ENCODE peak calls at places on chromosomes 4 and X, in four cellular contexts. W is fibroblast of pulmonary artery, S is GM13977, K is AG04450. H is an unnamed sample.

GRCh38 chr4:86556791-86557415 is 37.2 kb upstream of the PTPN13 start:
- DNase-seq in S (no peak), K (no peak), W (peak; percentile 32), H (peak; percentile 39)

GRCh38 chr4:98688416-98689290 is 30.2 kb upstream of the TSPAN5 start:
- DNase-seq in S (no peak), W (peak; percentile 46), K (peak; percentile 43), H (peak; percentile 39)

GRCh38 chr4:124265701-124266100 is 446.8 kb downstream of the ANKRD50 start:
- DNase-seq in W (peak; percentile 17), S (no peak), K (no peak), H (peak; percentile 43)

GRCh38 chr4:156705291-156705690 is 266.3 kb downstream of the PDGFC start:
- DNase-seq in W (peak; percentile 4), K (no peak), S (no peak), H (peak; percentile 10)

GRCh38 chr4:142743071-142743825 is 102.9 kb downstream of the INPP4B start:
- DNase-seq in S (no peak), K (no peak), W (peak; percentile 93), H (peak; percentile 46)

GRCh38 chr4:15964159-15964558 is 1.2 kb upstream of the FGFBP2 start:
- DNase-seq in W (no peak), K (no peak), S (no peak), H (no peak)

GRCh38 chr4:87032884-87033533 is 98.2 kb downstream of the AFF1 start:
- DNase-seq in S (no peak), W (peak; percentile 94), K (peak; percentile 42), H (peak; percentile 41)

GRCh38 chr4:133483600-133484246 is 334.6 kb downstream of the PCDH10 start:
- DNase-seq in W (peak; percentile 70), S (no peak), K (peak; percentile 15), H (peak; percentile 12)

GRCh38 chr4:55018521-55018920 is 106.9 kb downstream of the KDR start:
- DNase-seq in K (no peak), W (no peak), S (no peak), H (peak; percentile 64)

GRCh38 chrX:154539077-154539476 is 7.6 kb downstream of the G6PD start:
- DNase-seq in K (no peak), S (no peak), W (no peak), H (no peak)

GRCh38 chrX:150324035-150324728 is 38.9 kb upstream of the MAMLD1 start:
- DNase-seq in S (no peak), K (peak; percentile 69), W (peak; percentile 90), H (peak; percentile 78)

GRCh38 chr4:54067163-54067562 is 2.8 kb upstream of the CHIC2 start:
- DNase-seq in W (peak; percentile 90), K (no peak), S (no peak), H (peak; percentile 98)

GRCh38 chr4:81454498-81454897 is 17.2 kb downstream of the RASGEF1B start:
- DNase-seq in W (no peak), S (no peak), K (no peak), H (peak; percentile 89)

GRCh38 chr4:2361366-2362285 is 56.8 kb downstream of the ZFYVE28 start:
- DNase-seq in S (no peak), W (no peak), K (no peak), H (no peak)

GRCh38 chr4:39706334-39706733 is 8.4 kb downstream of the UBE2K start:
- DNase-seq in W (peak; percentile 82), K (peak; percentile 60), S (no peak), H (peak; percentile 72)

GRCh38 chr4:115090483-115091075 is 22.8 kb downstream of the NDST4 start:
- DNase-seq in W (peak; percentile 13), K (no peak), S (peak; percentile 14), H (peak; percentile 39)

GRCh38 chrX:63250253-63250868 is 100.8 kb downstream of the SPIN4 start:
- DNase-seq in S (peak; percentile 51), W (peak; percentile 84), K (peak; percentile 56), H (peak; percentile 69)

GRCh38 chr4:67393699-67394281 is 151.5 kb downstream of the CENPC start:
- DNase-seq in S (peak; percentile 41), W (peak; percentile 66), K (peak; percentile 16), H (peak; percentile 41)

GRCh38 chr4:13544556-13545393 is 467 bp upstream of the NKX3-2 start:
- DNase-seq in W (peak; percentile 69), S (peak; percentile 88), K (peak; percentile 7), H (peak; percentile 47)

GRCh38 chrX:115266300-115266699 is 23.2 kb upstream of the LUZP4 start:
- DNase-seq in K (no peak), W (no peak), S (no peak), H (no peak)

GRCh38 chrX:1394731-1395501 is 3.0 kb upstream of the SLC25A6 start:
- DNase-seq in S (no peak), W (no peak), K (no peak), H (no peak)

GRCh38 chr4:140004580-140005314 is 149.2 kb downstream of the MAML3 start:
- DNase-seq in W (peak; percentile 67), S (no peak), K (no peak), H (peak; percentile 33)

GRCh38 chr4:172953896-172954568 is 214.6 kb upstream of the GALNT7 start:
- DNase-seq in W (peak; percentile 3), K (no peak), S (no peak), H (peak; percentile 72)

GRCh38 chr4:14719053-14719452 is 283.2 kb upstream of the CPEB2 start:
- DNase-seq in W (peak; percentile 24), K (no peak), S (no peak), H (peak; percentile 87)

GRCh38 chrX:148958896-148959295 is 458.5 kb downstream of the AFF2 start:
- DNase-seq in W (no peak), K (no peak), S (no peak), H (no peak)

GRCh38 chr4:135418353-135418752 is 1216.8 kb upstream of the PABPC4L start:
- DNase-seq in S (peak; percentile 12), W (peak; percentile 29), K (no peak), H (peak; percentile 7)

GRCh38 chrX:115960440-115961084 is 210.0 kb upstream of the AGTR2 start:
- DNase-seq in W (no peak), K (no peak), S (no peak), H (peak; percentile 83)

GRCh38 chr4:81003549-81004240 is 26.8 kb upstream of the BMP3 start:
- DNase-seq in K (no peak), W (no peak), S (peak; percentile 5), H (no peak)

GRCh38 chr4:33930497-33930896 is 2313.8 kb downstream of the ARAP2 start:
- DNase-seq in W (peak; percentile 25), K (no peak), S (no peak), H (no peak)

GRCh38 chr4:101528526-101528925 is 181.2 kb upstream of the PPP3CA start:
- DNase-seq in K (no peak), W (no peak), S (no peak), H (no peak)

GRCh38 chr4:76212851-76213414 is 691 bp downstream of the SCARB2 start:
- DNase-seq in W (no peak), K (no peak), S (peak; percentile 34), H (peak; percentile 37)

GRCh38 chrX:135436966-135437866 is 15.5 kb downstream of the SMIM10L2A start:
- DNase-seq in W (no peak), K (no peak), S (no peak), H (no peak)

GRCh38 chr4:102452854-102453253 is 48.3 kb upstream of the NFKB1 start:
- DNase-seq in W (no peak), K (no peak), S (no peak), H (no peak)

GRCh38 chr4:51831133-51831532 is 11.8 kb upstream of the DCUN1D4 start:
- DNase-seq in S (peak; percentile 25), K (no peak), W (peak; percentile 74), H (peak; percentile 37)

GRCh38 chrX:50579955-50580354 is 109.3 kb upstream of the DGKK start:
- DNase-seq in K (peak; percentile 11), S (peak; percentile 45), W (peak; percentile 74), H (peak; percentile 60)

GRCh38 chr4:25810815-25811690 is 51.7 kb downstream of the SEL1L3 start:
- DNase-seq in S (no peak), W (peak; percentile 50), K (no peak), H (peak; percentile 27)

GRCh38 chr4:48031802-48032525 is 15.4 kb downstream of the NIPAL1 start:
- DNase-seq in W (peak; percentile 76), S (no peak), K (no peak), H (no peak)

GRCh38 chrX:50483283-50483682 is 12.7 kb upstream of the DGKK start:
- DNase-seq in S (no peak), K (no peak), W (no peak), H (no peak)

GRCh38 chr4:128825226-128825625 is 15.7 kb downstream of the JADE1 start:
- DNase-seq in S (no peak), W (peak; percentile 23), K (no peak), H (peak; percentile 59)

GRCh38 chrX:85851418-85851817 is 195.9 kb downstream of the CHM start:
- DNase-seq in S (peak; percentile 8), K (no peak), W (peak; percentile 8), H (peak; percentile 15)
- TF ChIP-seq CTCF in S (peak; percentile 48), K (no peak), W (peak; percentile 40), H (peak; percentile 52)

GRCh38 chrX:112048707-112049106 is 33.9 kb downstream of the TRPC5 start:
- DNase-seq in S (no peak), K (no peak), W (no peak), H (no peak)

DNA sequence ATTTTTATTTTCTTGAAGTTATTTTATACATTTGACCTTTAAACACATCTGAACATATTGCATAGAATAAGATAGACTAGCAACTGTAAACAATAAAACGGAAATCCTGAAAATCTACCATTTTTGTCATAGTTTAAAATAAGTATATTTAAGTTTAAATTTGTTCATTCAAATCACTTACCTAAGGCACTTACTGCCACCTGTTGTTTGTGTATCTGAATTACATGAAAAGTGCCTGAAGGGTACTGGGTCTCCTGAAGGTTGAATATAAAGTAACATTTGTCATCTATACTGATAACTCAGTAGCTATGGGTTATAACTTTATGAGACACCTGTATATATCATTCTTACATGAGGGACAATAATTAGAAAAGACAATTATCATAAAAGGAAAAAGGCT is 38.6 kb downstream of the TRPC5 start:
- DNase-seq in S (no peak), K (no peak), W (peak; percentile 2), H (peak; percentile 13)
- TF ChIP-seq CTCF in S (peak; percentile 37), K (no peak), W (no peak), H (no peak)

GRCh38 chr4:110620352-110621327 is 2.2 kb downstream of the PITX2 start:
- DNase-seq in W (peak; percentile 17), K (no peak), S (peak; percentile 54), H (no peak)
- TF ChIP-seq CTCF in W (no peak), K (no peak), S (no peak), H (no peak)

GRCh38 chr4:30258949-30259348 is 461.2 kb upstream of the PCDH7 start:
- DNase-seq in S (no peak), W (no peak), K (no peak), H (peak; percentile 82)

GRCh38 chr4:30268370-30268769 is 451.8 kb upstream of the PCDH7 start:
- DNase-seq in W (no peak), S (no peak), K (no peak), H (no peak)

GRCh38 chr4:30262379-30262778 is 457.8 kb upstream of the PCDH7 start:
- DNase-seq in K (no peak), W (no peak), S (no peak), H (peak; percentile 61)

GRCh38 chr4:30269850-30270249 is 450.3 kb upstream of the PCDH7 start:
- DNase-seq in K (no peak), S (no peak), W (peak; percentile 8), H (peak; percentile 39)

GRCh38 chr4:30264465-30264864 is 455.7 kb upstream of the PCDH7 start:
- DNase-seq in K (no peak), S (no peak), W (no peak), H (no peak)
- TF ChIP-seq CTCF in K (no peak), S (no peak), W (no peak), H (no peak)